ENCODE peak calls at places on chromosomes 3 and 15, in four cellular contexts. One of them, this sample, is unnamed.

GRCh38 chr3:186075931-186076567 is 32.8 kb downstream of the ETV5 start:
- DNase-seq in uterus: no peak
- DNase-seq in GM20000: no peak
- DNase-seq in fibroblast of pulmonary artery: no peak
- DNase-seq in this sample: no peak

GRCh38 chr3:186520957-186521842 is 23.0 kb downstream of the CRYGS start:
- DNase-seq in uterus: no peak
- DNase-seq in fibroblast of pulmonary artery: no peak
- DNase-seq in GM20000: peak
- DNase-seq in this sample: peak

GRCh38 chr15:31517711-31518110 is 191.1 kb downstream of the KLF13 start:
- DNase-seq in GM20000: no peak
- DNase-seq in uterus: no peak
- DNase-seq in fibroblast of pulmonary artery: no peak
- DNase-seq in this sample: no peak

GRCh38 chr15:38533926-38534325 is 30.7 kb downstream of the RASGRP1 start:
- DNase-seq in fibroblast of pulmonary artery: no peak
- DNase-seq in uterus: no peak
- DNase-seq in GM20000: no peak
- DNase-seq in this sample: no peak

GRCh38 chr15:76310470-76311070 is 699 bp downstream of the ETFA start:
- DNase-seq in fibroblast of pulmonary artery: peak
- DNase-seq in GM20000: peak
- DNase-seq in uterus: no peak
- DNase-seq in this sample: no peak

GRCh38 chr15:26739791-26740190 is 33.1 kb downstream of the GABRB3 start:
- DNase-seq in uterus: no peak
- DNase-seq in GM20000: no peak
- DNase-seq in fibroblast of pulmonary artery: no peak
- DNase-seq in this sample: no peak

GRCh38 chr3:113485161-113485609 is 29.8 kb downstream of the SPICE1 start:
- DNase-seq in fibroblast of pulmonary artery: no peak
- DNase-seq in GM20000: no peak
- DNase-seq in uterus: no peak
- DNase-seq in this sample: no peak

GRCh38 chr3:194967126-194968117 is 281.7 kb downstream of the FAM43A start:
- DNase-seq in fibroblast of pulmonary artery: peak
- DNase-seq in uterus: no peak
- DNase-seq in GM20000: no peak
- DNase-seq in this sample: no peak

GRCh38 chr3:72769758-72770540 is 78.3 kb downstream of the SHQ1 start:
- DNase-seq in GM20000: no peak
- DNase-seq in uterus: no peak
- DNase-seq in fibroblast of pulmonary artery: no peak
- DNase-seq in this sample: no peak

GRCh38 chr3:76765526-76765925 is 274.4 kb upstream of the ROBO2 start:
- DNase-seq in fibroblast of pulmonary artery: no peak
- DNase-seq in uterus: no peak
- DNase-seq in GM20000: no peak
- DNase-seq in this sample: no peak

GRCh38 chr15:86089422-86089821 is 9.8 kb downstream of the AGBL1 start:
- DNase-seq in uterus: no peak
- DNase-seq in fibroblast of pulmonary artery: no peak
- DNase-seq in GM20000: no peak
- DNase-seq in this sample: no peak

GRCh38 chr3:100271522-100271921 is 10.7 kb downstream of the TBC1D23 start:
- DNase-seq in GM20000: no peak
- DNase-seq in fibroblast of pulmonary artery: no peak
- DNase-seq in uterus: no peak
- DNase-seq in this sample: no peak
- TF ChIP-seq CTCF in GM20000: no peak
- TF ChIP-seq CTCF in fibroblast of pulmonary artery: no peak
- TF ChIP-seq CTCF in uterus: no peak
- TF ChIP-seq CTCF in this sample: no peak

DNA sequence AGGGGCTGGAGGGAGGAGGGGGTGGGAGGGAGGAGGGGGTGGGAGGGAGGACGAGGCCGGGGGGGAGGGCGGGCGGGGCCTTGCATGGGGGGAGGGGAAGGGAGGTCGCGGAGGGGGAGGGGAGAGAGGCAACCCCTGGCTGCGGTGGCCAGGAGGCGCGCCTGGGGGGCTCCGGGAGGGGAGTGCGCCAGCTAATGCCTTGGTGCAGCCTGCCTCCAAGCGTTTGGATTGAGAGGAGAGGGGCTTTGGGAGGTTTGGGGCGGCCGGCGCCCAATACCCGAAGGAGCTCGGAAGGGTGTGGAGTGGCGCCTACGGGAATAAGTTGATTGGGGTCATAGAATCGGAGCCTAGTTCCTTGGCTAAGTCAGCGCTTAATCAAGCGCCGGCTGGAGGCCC is 544 bp downstream of the TFG start:
- DNase-seq in uterus: peak
- DNase-seq in fibroblast of pulmonary artery: peak
- DNase-seq in GM20000: peak
- DNase-seq in this sample: peak
- TF ChIP-seq CTCF in uterus: no peak
- TF ChIP-seq CTCF in fibroblast of pulmonary artery: no peak
- TF ChIP-seq CTCF in GM20000: no peak
- TF ChIP-seq CTCF in this sample: no peak

GRCh38 chr3:144923051-144923450 is 951.4 kb downstream of the DIPK2A start:
- DNase-seq in uterus: no peak
- DNase-seq in fibroblast of pulmonary artery: peak
- DNase-seq in GM20000: no peak
- DNase-seq in this sample: no peak
- TF ChIP-seq CTCF in uterus: no peak
- TF ChIP-seq CTCF in fibroblast of pulmonary artery: no peak
- TF ChIP-seq CTCF in GM20000: no peak
- TF ChIP-seq CTCF in this sample: no peak

DNA sequence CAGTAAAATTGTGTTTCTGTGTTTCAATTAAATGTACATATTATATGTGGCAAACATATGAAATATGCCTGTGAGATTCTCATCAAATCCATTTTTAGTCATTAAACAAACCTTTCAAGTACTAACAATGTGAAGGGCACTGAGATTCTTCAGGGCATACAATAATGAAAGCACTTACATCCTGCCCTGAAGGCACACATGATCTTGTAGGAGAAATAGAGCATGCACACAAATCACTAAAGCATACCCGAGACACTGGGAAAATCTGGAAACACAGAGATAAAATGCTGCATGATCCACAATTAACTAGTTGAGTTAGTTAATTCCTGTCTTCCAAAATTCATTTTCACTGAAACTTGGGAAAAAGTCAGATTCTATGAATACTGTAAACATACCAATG is 810.5 kb upstream of the NECTIN3 start:
- DNase-seq in GM20000: no peak
- DNase-seq in uterus: no peak
- DNase-seq in fibroblast of pulmonary artery: no peak
- DNase-seq in this sample: no peak
- TF ChIP-seq CTCF in GM20000: no peak
- TF ChIP-seq CTCF in uterus: no peak
- TF ChIP-seq CTCF in fibroblast of pulmonary artery: no peak
- TF ChIP-seq CTCF in this sample: no peak

DNA sequence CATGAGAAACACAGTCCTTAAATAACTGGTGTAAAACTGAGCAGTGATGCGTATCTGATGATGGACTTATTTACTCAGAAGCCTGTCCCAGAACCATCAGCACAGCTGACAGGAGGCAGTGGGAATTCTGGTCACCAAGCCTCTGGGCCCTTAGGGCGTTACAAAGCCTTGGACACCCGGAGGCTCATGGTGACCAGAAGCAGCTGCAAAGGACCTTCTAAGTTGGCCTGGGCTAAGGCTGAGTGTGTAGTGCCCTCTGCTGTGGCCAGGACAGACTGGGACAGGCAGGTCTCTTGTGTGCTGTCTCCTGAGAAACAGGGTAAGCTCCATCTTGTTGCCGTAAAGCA is 168.9 kb downstream of the ATP10A start:
- DNase-seq in uterus: peak
- DNase-seq in GM20000: no peak
- DNase-seq in fibroblast of pulmonary artery: no peak
- DNase-seq in this sample: no peak
- TF ChIP-seq CTCF in uterus: no peak
- TF ChIP-seq CTCF in GM20000: no peak
- TF ChIP-seq CTCF in fibroblast of pulmonary artery: no peak
- TF ChIP-seq CTCF in this sample: no peak

This sample was measured in GM10248.